ENCODE peak calls at places on chromosome 13, in ten cellular contexts. L is SK-N-SH; E is AG09309; K is CD8-positive, alpha-beta T cell; F is hepatocyte; G is GM12864; I is fibroblast of villous mesenchyme; T is tibial nerve; S is fibroblast of mammary gland; U is coronary artery. J is an unnamed sample.

GRCh38 chr13:27481766-27482165 is 31.4 kb upstream of the MTIF3 start:
- DNase-seq in K (no peak), F (peak), E (no peak), G (no peak), S (peak), L (peak), T (no peak), I (peak), U (peak), J (peak)

GRCh38 chr13:30805603-30806011 is 70.3 kb downstream of the ALOX5AP start:
- DNase-seq in K (no peak), U (no peak), T (no peak), I (no peak), E (no peak), L (peak), G (no peak), F (no peak), S (no peak), J (peak)

GRCh38 chr13:93284056-93284455 is 57.4 kb downstream of the GPC6 start:
- DNase-seq in F (no peak), K (no peak), U (no peak), L (no peak), E (no peak), S (no peak), G (no peak), I (no peak), T (no peak), J (no peak)

GRCh38 chr13:20191311-20191901 is 1.3 kb downstream of the GJB2 start:
- DNase-seq in F (no peak), U (peak), K (no peak), E (no peak), G (no peak), S (peak), T (no peak), I (no peak), L (no peak), J (no peak)

GRCh38 chr13:84080748-84081530 is 198.7 kb upstream of the SLITRK1 start:
- DNase-seq in K (no peak), S (no peak), I (no peak), G (no peak), E (no peak), T (no peak), L (no peak), F (no peak), U (no peak), J (no peak)

GRCh38 chr13:104683789-104684188 is 1617.6 kb upstream of the SLC10A2 start:
- DNase-seq in K (no peak), G (no peak), T (no peak), F (no peak), U (no peak), L (no peak), E (no peak), I (no peak), S (no peak), J (no peak)

GRCh38 chr13:21014139-21014665 is 47.2 kb downstream of the LATS2 start:
- DNase-seq in U (no peak), K (no peak), S (no peak), F (peak), T (no peak), L (no peak), I (no peak), E (no peak), G (no peak), J (no peak)

GRCh38 chr13:76012091-76012721 is 376.1 kb downstream of the LMO7 start:
- DNase-seq in S (no peak), F (no peak), G (no peak), T (no peak), U (no peak), K (no peak), E (no peak), L (no peak), I (no peak), J (peak)

GRCh38 chr13:74443623-74444022 is 309.4 kb upstream of the KLF12 start:
- DNase-seq in K (no peak), L (no peak), U (no peak), G (no peak), I (peak), F (no peak), S (peak), T (no peak), E (peak), J (peak)

GRCh38 chr13:35349673-35350278 is 126.7 kb downstream of the MAB21L1 start:
- DNase-seq in K (no peak), I (peak), T (no peak), G (peak), U (no peak), E (no peak), L (no peak), S (peak), F (peak), J (peak)

GRCh38 chr13:112061367-112062046 is 5.4 kb upstream of the SOX1 start:
- DNase-seq in E (no peak), S (no peak), G (no peak), T (no peak), U (no peak), F (no peak), L (no peak), K (no peak), I (no peak), J (no peak)

GRCh38 chr13:29514720-29515310 is 80.7 kb downstream of the SLC7A1 start:
- DNase-seq in I (no peak), T (no peak), S (no peak), U (no peak), K (no peak), E (no peak), L (no peak), F (no peak), G (no peak), J (no peak)

GRCh38 chr13:88590574-88590973 is 919.4 kb downstream of the SLITRK5 start:
- DNase-seq in I (no peak), K (no peak), T (no peak), G (no peak), U (no peak), S (no peak), L (no peak), E (no peak), F (no peak), J (no peak)

GRCh38 chr13:96284971-96285370 is 195.1 kb downstream of the HS6ST3 start:
- DNase-seq in L (no peak), S (no peak), I (no peak), U (no peak), T (no peak), G (no peak), E (no peak), F (no peak), K (no peak), J (no peak)

GRCh38 chr13:27789495-27790303 is 2.6 kb upstream of the GSX1 start:
- DNase-seq in K (no peak), S (no peak), E (no peak), T (no peak), F (no peak), U (peak), L (no peak), I (no peak), G (no peak), J (no peak)

GRCh38 chr13:81929988-81930387 is 1589.1 kb upstream of the SPRY2 start:
- DNase-seq in T (no peak), E (no peak), S (peak), L (peak), U (no peak), F (peak), I (no peak), G (no peak), K (no peak), J (peak)

GRCh38 chr13:30107126-30107525 is 200.2 kb downstream of the KATNAL1 start:
- DNase-seq in F (no peak), I (no peak), L (no peak), S (no peak), T (no peak), U (no peak), K (no peak), G (no peak), E (no peak), J (no peak)

GRCh38 chr13:109439813-109440212 is 346.6 kb downstream of the IRS2 start:
- DNase-seq in S (no peak), U (no peak), E (no peak), G (no peak), L (no peak), T (no peak), I (no peak), K (no peak), F (no peak), J (no peak)

GRCh38 chr13:34034411-34034810 is 216.5 kb downstream of the RFC3 start:
- DNase-seq in E (no peak), G (no peak), F (no peak), S (peak), L (no peak), T (no peak), K (no peak), I (no peak), U (no peak), J (no peak)

GRCh38 chr13:48001127-48001881 is at the start of gene SUCLA2:
- DNase-seq in L (peak), I (peak), U (peak), E (peak), G (peak), T (peak), S (peak), K (peak), F (peak), J (peak)

GRCh38 chr13:46551410-46552301 is 1.3 kb upstream of the LRCH1 start:
- DNase-seq in I (peak), U (peak), G (no peak), K (peak), T (peak), F (peak), S (peak), E (no peak), L (peak), J (peak)

GRCh38 chr13:93729383-93729782 is 502.8 kb downstream of the GPC6 start:
- DNase-seq in T (no peak), U (no peak), E (no peak), I (no peak), G (no peak), F (no peak), S (no peak), K (no peak), L (no peak), J (no peak)

GRCh38 chr13:39052944-39053343 is 14.7 kb downstream of the NHLRC3 start:
- DNase-seq in I (no peak), L (no peak), S (no peak), G (no peak), K (no peak), E (no peak), F (no peak), T (no peak), U (no peak), J (no peak)

GRCh38 chr13:50284540-50284939 is 269.3 kb downstream of the KCNRG start:
- DNase-seq in K (no peak), T (no peak), I (no peak), E (no peak), L (no peak), F (no peak), G (peak), U (no peak), S (no peak), J (no peak)

GRCh38 chr13:52779028-52779612 is 39.5 kb upstream of the CNMD start:
- DNase-seq in G (no peak), L (peak), K (no peak), T (no peak), F (no peak), S (no peak), U (no peak), E (no peak), I (no peak), J (no peak)

GRCh38 chr13:114015111-114015551 is 41.3 kb upstream of the C13orf46 start:
- DNase-seq in E (no peak), S (no peak), U (no peak), I (no peak), T (no peak), L (no peak), K (no peak), F (no peak), G (no peak), J (no peak)

GRCh38 chr13:46633416-46633815 is 80.4 kb downstream of the LRCH1 start:
- DNase-seq in U (no peak), I (peak), S (peak), L (no peak), G (no peak), F (no peak), T (no peak), K (no peak), E (peak), J (peak)

GRCh38 chr13:26310470-26310869 is 56.5 kb downstream of the CDK8 start:
- DNase-seq in F (no peak), S (no peak), I (no peak), U (no peak), K (no peak), E (no peak), L (no peak), T (no peak), G (no peak), J (no peak)

GRCh38 chr13:21813844-21814243 is 143.0 kb downstream of the FGF9 start:
- DNase-seq in E (no peak), T (no peak), I (no peak), U (no peak), G (no peak), F (no peak), L (no peak), S (no peak), K (no peak), J (no peak)

GRCh38 chr13:42474954-42475353 is 99.0 kb upstream of the TNFSF11 start:
- DNase-seq in G (no peak), E (no peak), L (no peak), K (no peak), U (no peak), T (no peak), I (peak), S (peak), F (no peak), J (peak)

GRCh38 chr13:42574011-42574410 is at the start of gene TNFSF11:
- DNase-seq in S (no peak), E (no peak), L (peak), U (no peak), T (no peak), K (no peak), F (peak), G (no peak), I (no peak), J (no peak)

GRCh38 chr13:24176351-24177101 is 16.0 kb downstream of the SPATA13 start:
- DNase-seq in I (no peak), T (no peak), F (no peak), U (no peak), L (no peak), K (no peak), E (no peak), G (no peak), S (peak), J (peak)

GRCh38 chr13:40125336-40125735 is 469.9 kb downstream of the COG6 start:
- DNase-seq in K (no peak), T (no peak), L (no peak), U (no peak), F (no peak), G (no peak), I (no peak), S (no peak), E (no peak), J (no peak)
- H3K4me3 ChIP-seq in K (no peak), T (no peak), L (no peak), U (no peak), F (no peak), G (no peak), I (no peak), S (no peak), E (no peak), J (no peak)

GRCh38 chr13:61286148-61286745 is 129.4 kb downstream of the PCDH20 start:
- DNase-seq in E (no peak), S (no peak), U (no peak), K (no peak), L (peak), T (no peak), F (peak), G (no peak), I (no peak), J (peak)
- TF ChIP-seq CTCF in E (no peak), S (no peak), U (no peak), K (no peak), L (no peak), T (no peak), F (peak), G (peak), I (no peak), J (no peak)

GRCh38 chr13:73385848-73386247 is 327.0 kb downstream of the KLF5 start:
- DNase-seq in I (peak), E (no peak), K (no peak), G (no peak), L (no peak), F (no peak), S (no peak), T (no peak), U (no peak), J (no peak)
- H3K4me3 ChIP-seq in I (no peak), E (no peak), K (no peak), G (no peak), L (no peak), F (no peak), S (no peak), T (no peak), U (no peak), J (no peak)

GRCh38 chr13:82976499-82976898 is 905.8 kb downstream of the SLITRK1 start:
- DNase-seq in G (no peak), K (no peak), L (no peak), T (no peak), F (no peak), E (no peak), S (peak), U (no peak), I (no peak), J (peak)
- TF ChIP-seq CTCF in G (no peak), K (no peak), L (peak), T (no peak), F (peak), E (no peak), S (peak), U (no peak), I (no peak), J (peak)

DNA sequence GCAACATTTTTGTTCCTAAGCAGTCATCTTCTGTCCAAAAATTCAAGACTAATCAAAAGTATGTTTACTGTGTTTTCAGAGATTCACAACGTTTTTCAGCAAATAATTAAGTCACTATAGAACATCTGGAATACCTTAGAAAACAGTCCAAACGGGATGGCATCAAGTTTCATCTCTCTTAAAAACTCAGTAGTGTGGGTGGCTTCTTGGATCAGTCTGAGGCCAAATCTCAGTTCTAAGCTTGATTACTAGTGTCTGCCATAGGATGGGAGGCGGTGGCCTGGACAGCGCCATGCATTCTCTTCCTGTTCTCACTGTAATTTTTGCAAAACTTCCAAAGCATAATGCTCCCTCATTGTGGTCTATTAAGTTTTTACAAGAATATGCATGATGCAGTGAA is 37.1 kb downstream of the ANKRD10 start:
- DNase-seq in T (no peak), E (no peak), F (no peak), S (peak), K (no peak), L (no peak), I (no peak), U (no peak), G (no peak), J (no peak)
- H3K4me3 ChIP-seq in T (no peak), E (no peak), F (no peak), S (no peak), K (no peak), L (no peak), I (no peak), U (no peak), G (no peak), J (no peak)

DNA sequence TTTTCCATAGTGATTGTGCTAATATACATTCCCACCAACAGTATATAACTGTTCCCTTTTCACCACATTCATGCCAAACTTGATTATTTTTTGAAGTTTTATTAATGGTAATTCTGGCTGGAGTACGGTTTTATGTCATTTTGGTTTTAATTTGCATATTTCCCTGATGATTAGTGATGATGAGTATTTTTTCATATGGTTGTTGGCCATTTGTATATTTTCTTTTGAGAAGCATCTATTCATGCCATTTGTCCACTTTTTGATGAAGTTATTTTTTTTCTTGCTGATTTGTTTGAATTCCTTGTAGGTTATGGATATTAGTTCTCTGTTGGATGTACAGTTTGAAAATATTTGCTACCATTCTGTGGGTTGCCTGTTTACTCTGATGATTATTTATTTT is 484.4 kb upstream of the SPRY2 start:
- DNase-seq in G (no peak), T (no peak), K (no peak), E (no peak), I (no peak), F (no peak), L (no peak), U (no peak), S (no peak), J (no peak)
- TF ChIP-seq CTCF in G (no peak), T (no peak), K (no peak), E (no peak), I (no peak), F (no peak), L (no peak), U (no peak), S (no peak), J (no peak)